ENCODE peak calls at places on chromosomes 12 and 14, in four cellular contexts. E is pancreas, D is prostate gland, R is cardiac muscle cell. J is an unnamed sample.

GRCh38 chr12:47085815-47086252 is 6.1 kb upstream of the AMIGO2 start:
- DNase-seq in R (peak), E (no peak), D (no peak), J (no peak)

GRCh38 chr14:50038398-50039119 is 77.8 kb downstream of the VCPKMT start:
- DNase-seq in D (no peak), R (peak), E (no peak), J (no peak)

GRCh38 chr14:41449057-41449456 is 157.6 kb upstream of the LRFN5 start:
- DNase-seq in R (peak), E (no peak), D (no peak), J (no peak)

GRCh38 chr14:68756734-68757133 is 36.1 kb downstream of the ZFP36L1 start:
- DNase-seq in R (no peak), D (no peak), E (no peak), J (no peak)

GRCh38 chr14:58725226-58725625 is 87.5 kb downstream of the DACT1 start:
- DNase-seq in D (no peak), R (no peak), E (no peak), J (no peak)

GRCh38 chr12:101823891-101824290 is 6.9 kb downstream of the GNPTAB start:
- DNase-seq in E (no peak), D (peak), R (peak), J (peak)

GRCh38 chr12:54429014-54429471 is 10.0 kb upstream of the ITGA5 start:
- DNase-seq in E (no peak), R (no peak), D (no peak), J (no peak)

GRCh38 chr14:95485222-95485819 is 31.1 kb downstream of the SYNE3 start:
- DNase-seq in D (no peak), R (no peak), E (no peak), J (no peak)

GRCh38 chr12:8609061-8609570 is 3.5 kb downstream of the AICDA start:
- DNase-seq in E (no peak), R (peak), D (no peak), J (no peak)

GRCh38 chr12:16112626-16113560 is 164.6 kb downstream of the SLC15A5 start:
- DNase-seq in E (no peak), R (peak), D (no peak), J (no peak)

GRCh38 chr12:77082021-77082420 is 16.7 kb upstream of the E2F7 start:
- DNase-seq in D (no peak), R (no peak), E (no peak), J (no peak)

GRCh38 chr14:89899917-89900680 is 54.4 kb downstream of the EFCAB11 start:
- DNase-seq in R (peak), D (no peak), E (no peak), J (no peak)

DNA sequence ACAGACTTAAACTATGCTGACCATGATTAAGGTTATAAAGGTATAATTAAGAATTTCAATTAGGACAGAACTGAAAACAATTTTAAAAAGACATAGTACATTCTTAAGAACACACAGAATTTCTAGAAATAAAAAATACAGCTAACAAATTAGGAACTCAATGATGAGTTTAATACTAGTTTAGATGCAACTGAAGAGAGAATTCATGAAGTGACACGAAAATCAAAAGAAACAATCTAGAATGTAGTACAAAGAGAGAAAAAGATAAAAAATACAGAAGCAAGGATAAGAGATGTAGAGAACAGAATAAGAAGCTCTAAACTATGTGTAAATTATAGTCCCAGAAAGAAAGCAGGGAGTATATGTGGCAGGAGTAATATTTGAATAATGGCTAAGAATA is 187.8 kb upstream of the KRR1 start:
- DNase-seq in E (no peak), D (no peak), R (no peak), J (no peak)
- H3K27ac ChIP-seq in E (no peak), D (no peak), R (peak), J (no peak)

GRCh38 chr12:118101051-118101450 is 2.8 kb downstream of the VSIG10 start:
- DNase-seq in D (no peak), R (no peak), E (no peak), J (no peak)
- H3K27ac ChIP-seq in D (no peak), R (no peak), E (no peak), J (no peak)

GRCh38 chr14:24948261-24948847 is 101.6 kb downstream of the STXBP6 start:
- DNase-seq in R (no peak), E (no peak), D (no peak), J (no peak)

GRCh38 chr14:24954697-24955037 is 95.3 kb downstream of the STXBP6 start:
- DNase-seq in D (no peak), E (no peak), R (no peak), J (no peak)

GRCh38 chr14:24956104-24956503 is 93.8 kb downstream of the STXBP6 start:
- DNase-seq in R (no peak), E (no peak), D (no peak), J (no peak)

GRCh38 chr14:24954037-24954696 is 95.8 kb downstream of the STXBP6 start:
- DNase-seq in R (no peak), E (no peak), D (no peak), J (no peak)

DNA sequence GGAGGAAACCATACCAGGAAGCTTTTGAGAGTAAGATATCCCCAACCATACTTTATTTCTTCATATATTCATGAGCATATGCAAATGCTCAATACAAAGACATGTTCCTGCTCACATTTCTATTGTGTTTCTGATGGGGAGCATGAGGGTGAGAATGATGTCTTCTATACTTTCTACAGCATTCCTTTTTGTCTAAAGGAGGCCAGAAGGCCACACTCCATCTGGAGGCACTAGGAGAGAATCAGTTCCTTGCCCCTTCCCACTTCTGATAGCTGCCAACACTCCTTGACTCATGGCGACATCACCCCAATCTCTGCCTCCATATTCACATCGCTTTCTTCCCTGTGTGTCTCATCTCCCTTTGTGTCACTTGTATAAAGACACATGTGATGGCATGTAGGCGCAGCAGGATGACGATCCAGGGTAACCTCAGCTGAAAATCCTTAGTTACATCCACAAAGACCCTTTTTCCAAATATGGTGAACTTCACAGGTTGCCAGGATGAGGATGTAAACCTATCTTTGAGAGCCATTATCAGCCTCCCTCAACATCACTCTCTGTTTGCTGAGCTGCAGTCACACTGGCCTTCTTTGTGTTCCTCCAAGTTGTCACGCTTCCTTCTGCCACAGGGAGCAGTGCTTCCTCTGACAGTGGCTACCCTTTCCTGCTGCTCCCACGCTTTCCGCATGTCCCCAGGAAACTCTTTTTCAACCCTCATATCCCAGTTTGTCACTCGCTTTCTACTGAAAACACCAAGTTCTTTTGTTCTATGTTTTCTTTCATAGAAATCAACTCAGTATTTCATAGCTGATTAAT is 96.9 kb downstream of the STXBP6 start:
- DNase-seq in E (no peak), D (no peak), R (no peak), J (no peak)
- H3K27ac ChIP-seq in E (no peak), D (no peak), R (no peak), J (peak)

DNA sequence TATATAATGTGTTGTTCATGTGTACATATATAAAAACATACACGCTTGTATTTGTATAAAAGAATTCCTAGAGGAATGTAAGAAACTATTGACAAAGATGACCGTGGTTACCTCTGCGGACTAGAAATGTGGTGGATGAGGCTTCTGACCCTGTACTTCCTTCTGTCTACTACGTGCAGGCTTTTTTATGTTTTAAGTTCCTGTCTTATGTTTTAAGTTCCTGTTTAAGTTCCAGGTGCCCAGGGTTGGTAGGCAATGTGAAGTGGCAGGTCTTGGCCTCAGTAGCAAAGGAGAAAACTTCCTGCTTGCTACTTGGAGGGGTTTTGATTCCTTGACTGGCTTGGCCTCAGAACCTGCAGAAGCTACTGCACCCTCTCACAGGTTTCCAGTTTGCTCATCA is 11.6 kb downstream of the POMT2 start:
- DNase-seq in E (no peak), D (no peak), R (no peak), J (no peak)
- H3K27ac ChIP-seq in E (no peak), D (no peak), R (no peak), J (peak)

DNA sequence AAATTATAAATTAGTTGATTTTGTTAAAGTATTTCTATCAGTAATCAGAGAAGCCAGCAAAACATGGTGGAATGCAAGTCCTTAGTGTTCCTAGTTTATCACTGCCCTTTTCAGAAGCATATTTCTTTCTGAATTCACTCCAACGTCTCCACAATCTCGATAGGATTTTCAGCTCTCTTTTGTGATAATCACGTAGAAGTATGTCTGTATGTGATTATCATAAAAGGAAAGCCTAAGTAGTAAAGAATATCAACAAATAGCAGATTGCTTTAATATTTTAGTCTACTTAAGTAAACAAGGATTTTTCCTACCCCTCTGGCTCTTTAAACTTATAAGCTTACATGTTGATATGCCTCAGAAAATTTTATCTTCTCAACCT is 147.4 kb upstream of the NUDT4 start:
- DNase-seq in D (no peak), E (no peak), R (peak), J (no peak)
- H3K27ac ChIP-seq in D (no peak), E (no peak), R (no peak), J (no peak)

GRCh38 chr12:48924617-48925217 is 575 bp downstream of the FKBP11 start:
- DNase-seq in D (peak), E (peak), R (peak), J (peak)
- H3K27ac ChIP-seq in D (peak), E (peak), R (no peak), J (no peak)

DNA sequence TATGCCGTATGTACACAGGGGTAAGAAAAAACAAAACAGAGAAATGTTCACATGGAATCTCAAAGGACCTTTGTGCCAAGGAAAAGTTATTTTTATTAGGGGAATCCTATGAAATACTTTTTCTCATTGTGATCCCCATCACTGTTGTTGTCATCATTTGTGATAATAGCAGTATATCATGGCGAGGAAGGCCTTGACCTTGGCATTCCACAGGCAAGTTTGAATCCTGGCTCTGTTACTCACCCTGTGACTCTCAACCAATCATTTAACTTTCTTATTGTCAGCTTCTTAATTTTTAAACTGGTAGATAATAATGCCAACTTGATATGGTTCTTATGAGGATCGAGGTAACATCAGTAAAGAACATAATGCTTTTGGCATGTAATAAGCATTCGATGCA is 142.2 kb upstream of the DDHD1 start:
- DNase-seq in R (no peak), D (no peak), E (no peak), J (no peak)
- H3K27ac ChIP-seq in R (no peak), D (no peak), E (no peak), J (no peak)

GRCh38 chr12:110579889-110580253 is 3.2 kb downstream of the PPTC7 start:
- DNase-seq in E (no peak), R (no peak), D (no peak), J (no peak)
- H3K27ac ChIP-seq in E (no peak), R (no peak), D (no peak), J (no peak)

GRCh38 chr12:93597608-93598007 is 25.1 kb downstream of the SOCS2 start:
- DNase-seq in E (no peak), D (no peak), R (no peak), J (no peak)

GRCh38 chr12:93593833-93594232 is 21.4 kb downstream of the SOCS2 start:
- DNase-seq in R (no peak), D (no peak), E (no peak), J (no peak)

GRCh38 chr12:93594766-93595165 is 22.3 kb downstream of the SOCS2 start:
- DNase-seq in R (no peak), D (no peak), E (no peak), J (no peak)

GRCh38 chr12:93592641-93593396 is 20.3 kb downstream of the SOCS2 start:
- DNase-seq in E (no peak), R (no peak), D (no peak), J (no peak)

GRCh38 chr12:93595336-93595735 is 22.9 kb downstream of the SOCS2 start:
- DNase-seq in E (no peak), D (no peak), R (no peak), J (no peak)
- H3K27ac ChIP-seq in E (no peak), D (peak), R (no peak), J (no peak)

DNA sequence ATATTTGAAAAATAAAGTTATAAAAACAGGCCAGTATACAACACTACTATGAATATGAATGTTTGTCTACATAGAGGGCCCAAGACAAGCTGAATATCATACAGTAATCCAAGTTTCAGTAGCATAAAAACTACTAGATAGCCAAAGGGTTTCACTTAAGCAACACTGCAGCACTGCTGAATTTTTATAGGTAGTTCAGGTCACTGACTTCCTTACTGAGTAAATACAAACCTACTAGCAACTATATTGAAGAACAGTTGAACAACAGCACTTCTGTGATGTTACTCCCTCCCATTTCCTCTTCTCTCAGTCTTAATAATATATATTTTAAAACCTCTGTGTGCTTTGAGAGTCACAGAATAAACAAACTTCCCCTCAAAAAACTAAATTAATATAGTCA is 42.7 kb downstream of the GTF2A1 start:
- DNase-seq in D (no peak), R (no peak), E (no peak), J (no peak)
- H3K27ac ChIP-seq in D (no peak), R (no peak), E (no peak), J (no peak)

J was measured in caudate nucleus.